ENCODE peak calls at places on chromosomes 16 and 17, in five cellular contexts. One of them, this sample, is unnamed.
A peak's percentile ranks its signal among the peaks of the same experiment; 100 is the strongest.

GRCh38 chr16:22217890-22218730 is 12.0 kb downstream of the EEF2K start:
- DNase-seq in A549: peak; percentile 45
- DNase-seq in stomach: no peak
- DNase-seq in skeletal muscle cell: no peak
- DNase-seq in lung: no peak
- DNase-seq in this sample: no peak

GRCh38 chr17:16345565-16345964 is 7.7 kb downstream of the CENPV start:
- DNase-seq in A549: no peak
- DNase-seq in stomach: no peak
- DNase-seq in skeletal muscle cell: no peak
- DNase-seq in lung: no peak
- DNase-seq in this sample: no peak

GRCh38 chr16:70715860-70716357 is 30.1 kb upstream of the MTSS2 start:
- DNase-seq in A549: no peak
- DNase-seq in stomach: no peak
- DNase-seq in skeletal muscle cell: peak; percentile 39
- DNase-seq in lung: no peak
- DNase-seq in this sample: no peak

GRCh38 chr16:64544859-64545258 is 577.0 kb downstream of the CDH11 start:
- DNase-seq in A549: no peak
- DNase-seq in stomach: no peak
- DNase-seq in skeletal muscle cell: no peak
- DNase-seq in lung: no peak
- DNase-seq in this sample: no peak

GRCh38 chr17:40916366-40916765 is 21.1 kb downstream of the KRT23 start:
- DNase-seq in A549: no peak
- DNase-seq in stomach: no peak
- DNase-seq in skeletal muscle cell: no peak
- DNase-seq in lung: no peak
- DNase-seq in this sample: no peak

GRCh38 chr16:74291577-74292208 is 4.9 kb upstream of the PSMD7 start:
- DNase-seq in A549: no peak
- DNase-seq in stomach: no peak
- DNase-seq in skeletal muscle cell: no peak
- DNase-seq in lung: no peak
- DNase-seq in this sample: no peak

GRCh38 chr17:2178798-2179505 is 124.0 kb downstream of the HIC1 start:
- DNase-seq in A549: no peak
- DNase-seq in stomach: no peak
- DNase-seq in skeletal muscle cell: no peak
- DNase-seq in lung: no peak
- DNase-seq in this sample: no peak

GRCh38 chr16:23505180-23505665 is 5.1 kb downstream of the GGA2 start:
- DNase-seq in A549: no peak
- DNase-seq in stomach: no peak
- DNase-seq in skeletal muscle cell: no peak
- DNase-seq in lung: no peak
- DNase-seq in this sample: no peak

GRCh38 chr16:49453983-49454382 is 80.4 kb downstream of the C16orf78 start:
- DNase-seq in A549: no peak
- DNase-seq in stomach: no peak
- DNase-seq in skeletal muscle cell: no peak
- DNase-seq in lung: no peak
- DNase-seq in this sample: no peak

GRCh38 chr16:11665071-11665491 is 3.2 kb upstream of the SNN start:
- DNase-seq in A549: no peak
- DNase-seq in stomach: no peak
- DNase-seq in skeletal muscle cell: no peak
- DNase-seq in lung: no peak
- DNase-seq in this sample: no peak

GRCh38 chr17:28471127-28471453 is 2.4 kb upstream of the SLC13A2 start:
- DNase-seq in A549: no peak
- DNase-seq in stomach: no peak
- DNase-seq in skeletal muscle cell: no peak
- DNase-seq in lung: no peak
- DNase-seq in this sample: no peak

GRCh38 chr17:1762233-1762905 is 509 bp downstream of the SERPINF1 start:
- DNase-seq in A549: no peak
- DNase-seq in stomach: no peak
- DNase-seq in skeletal muscle cell: peak; percentile 57
- DNase-seq in lung: no peak
- DNase-seq in this sample: no peak

GRCh38 chr16:82926500-82926899 is 299.7 kb downstream of the CDH13 start:
- DNase-seq in A549: no peak
- DNase-seq in stomach: no peak
- DNase-seq in skeletal muscle cell: no peak
- DNase-seq in lung: no peak
- DNase-seq in this sample: no peak

GRCh38 chr16:82924075-82924854 is 297.5 kb downstream of the CDH13 start:
- DNase-seq in A549: no peak
- DNase-seq in stomach: no peak
- DNase-seq in skeletal muscle cell: no peak
- DNase-seq in lung: no peak
- DNase-seq in this sample: no peak
- H3K4me3 ChIP-seq in A549: no peak overlapping the region
- H3K4me3 ChIP-seq in stomach: no peak overlapping the region
- H3K4me3 ChIP-seq in skeletal muscle cell: no peak overlapping the region
- H3K4me3 ChIP-seq in lung: no peak overlapping the region
- H3K4me3 ChIP-seq in this sample: no peak overlapping the region

GRCh38 chr17:7260601-7261376 is 1.5 kb downstream of the CLDN7 start:
- DNase-seq in A549: no peak
- DNase-seq in stomach: peak; percentile 47
- DNase-seq in skeletal muscle cell: no peak
- DNase-seq in lung: peak; percentile 79
- DNase-seq in this sample: no peak

GRCh38 chr17:7263801-7264078 is 1.5 kb upstream of the CLDN7 start:
- DNase-seq in A549: no peak
- DNase-seq in stomach: no peak
- DNase-seq in skeletal muscle cell: no peak
- DNase-seq in lung: no peak
- DNase-seq in this sample: no peak

GRCh38 chr17:7262192-7263070 is at the start of gene CLDN7:
- DNase-seq in A549: no peak
- DNase-seq in stomach: peak; percentile 52
- DNase-seq in skeletal muscle cell: no peak
- DNase-seq in lung: peak; percentile 90
- DNase-seq in this sample: no peak

GRCh38 chr17:7261377-7262191 is 694 bp downstream of the CLDN7 start:
- DNase-seq in A549: no peak
- DNase-seq in stomach: no peak
- DNase-seq in skeletal muscle cell: no peak
- DNase-seq in lung: no peak
- DNase-seq in this sample: no peak

DNA sequence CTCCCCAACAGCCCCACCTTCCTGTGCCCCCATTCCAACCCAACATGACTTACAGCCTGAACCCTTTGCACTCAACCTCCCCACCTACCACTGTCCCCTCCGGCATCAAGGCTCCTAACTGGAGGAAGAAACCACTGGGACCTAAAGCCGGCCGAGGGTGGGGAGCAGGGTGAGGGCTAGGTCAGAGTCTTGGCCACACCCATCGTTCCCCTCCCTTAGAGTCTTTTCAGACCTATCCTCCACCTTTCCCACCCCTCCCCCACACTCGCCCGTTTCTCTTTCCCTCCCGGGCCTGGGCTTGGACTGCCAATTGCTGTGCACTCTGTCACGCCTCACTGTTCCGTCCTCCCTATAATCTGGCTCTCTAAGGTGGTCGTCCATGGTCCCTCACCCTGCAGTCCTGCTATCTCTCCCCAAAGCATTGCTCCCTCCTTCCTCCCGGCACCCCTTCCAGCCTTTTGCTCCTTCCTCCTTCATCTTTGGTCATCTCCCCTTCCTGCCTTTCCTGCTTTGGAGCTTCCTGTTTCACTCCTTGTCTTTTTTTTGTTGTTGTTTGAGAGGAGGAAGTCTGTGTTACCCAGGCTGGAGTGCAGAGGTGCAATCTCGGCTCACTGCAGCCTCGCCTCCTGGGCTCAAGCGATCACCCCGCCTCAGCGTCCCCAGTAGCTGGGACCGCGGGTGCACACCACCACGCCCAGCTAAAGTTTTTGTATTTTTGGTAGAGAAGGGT is 958 bp upstream of the CLDN7 start:
- DNase-seq in A549: peak; percentile 46
- DNase-seq in stomach: no peak
- DNase-seq in skeletal muscle cell: no peak
- DNase-seq in lung: peak; percentile 79
- DNase-seq in this sample: no peak
- H3K4me3 ChIP-seq in A549: no peak overlapping the region
- H3K4me3 ChIP-seq in stomach: peak overlapping the region; percentile 41
- H3K4me3 ChIP-seq in skeletal muscle cell: no peak overlapping the region
- H3K4me3 ChIP-seq in lung: peak overlapping the region; percentile 57
- H3K4me3 ChIP-seq in this sample: peak overlapping the region; percentile 11

DNA sequence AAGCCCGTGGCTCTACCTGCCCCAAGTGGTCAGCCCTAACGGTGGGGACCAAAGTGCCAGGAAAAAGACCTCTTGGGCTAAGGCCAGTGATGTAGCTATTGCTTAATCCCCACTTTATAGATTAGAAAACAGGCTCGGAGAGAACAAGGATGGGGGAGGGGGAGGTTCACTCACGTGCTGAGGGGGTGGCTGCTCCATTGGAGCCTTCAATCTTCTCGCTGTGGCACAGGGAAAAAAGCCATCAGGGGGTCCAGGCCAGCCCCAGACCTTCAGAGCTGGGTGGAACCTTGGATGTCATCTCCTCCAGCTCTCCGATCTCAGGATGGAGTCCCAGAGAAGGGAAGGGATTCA is 45.9 kb downstream of the SRCIN1 start:
- DNase-seq in A549: no peak
- DNase-seq in stomach: no peak
- DNase-seq in skeletal muscle cell: no peak
- DNase-seq in lung: no peak
- DNase-seq in this sample: no peak
- H3K4me3 ChIP-seq in A549: peak overlapping the region; percentile 44
- H3K4me3 ChIP-seq in stomach: peak overlapping the region; percentile 32
- H3K4me3 ChIP-seq in skeletal muscle cell: no peak overlapping the region
- H3K4me3 ChIP-seq in lung: no peak overlapping the region
- H3K4me3 ChIP-seq in this sample: no peak overlapping the region

DNA sequence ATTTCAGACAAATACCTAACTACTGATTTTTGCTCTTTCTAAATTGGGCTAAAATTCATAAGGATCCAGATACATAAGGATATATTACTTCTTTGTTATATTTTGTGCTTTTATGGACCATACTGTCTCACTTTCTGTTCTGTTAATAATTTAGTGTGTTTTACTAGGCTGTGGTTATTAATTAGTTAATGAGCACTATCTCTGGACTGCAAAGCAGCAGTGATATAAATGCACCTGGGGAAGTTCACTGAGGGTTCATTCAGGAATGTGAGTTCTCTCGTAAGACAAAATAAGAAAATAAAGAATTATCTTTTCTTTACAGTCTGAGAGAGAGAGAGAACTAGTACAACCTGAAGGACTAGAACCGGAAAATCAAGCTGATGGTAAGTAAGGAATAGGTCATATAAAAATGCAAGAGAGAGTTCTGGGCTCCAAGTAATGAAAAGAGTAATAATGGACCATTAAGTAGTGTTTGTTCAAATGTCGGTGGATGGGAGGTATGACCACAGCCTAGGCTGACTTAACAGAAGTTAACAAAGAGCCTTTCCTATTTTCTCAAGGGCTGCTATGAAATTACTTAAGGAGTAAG is 55.6 kb downstream of the IKZF3 start:
- DNase-seq in A549: no peak
- DNase-seq in stomach: no peak
- DNase-seq in skeletal muscle cell: no peak
- DNase-seq in lung: no peak
- DNase-seq in this sample: no peak
- H3K4me3 ChIP-seq in A549: no peak overlapping the region
- H3K4me3 ChIP-seq in stomach: no peak overlapping the region
- H3K4me3 ChIP-seq in skeletal muscle cell: no peak overlapping the region
- H3K4me3 ChIP-seq in lung: no peak overlapping the region
- H3K4me3 ChIP-seq in this sample: no peak overlapping the region

GRCh38 chr17:81398855-81399451 is 3.7 kb downstream of the BAHCC1 start:
- DNase-seq in A549: peak; percentile 60
- DNase-seq in stomach: no peak
- DNase-seq in skeletal muscle cell: no peak
- DNase-seq in lung: no peak
- DNase-seq in this sample: no peak
- H3K4me3 ChIP-seq in A549: peak overlapping the region; percentile 76
- H3K4me3 ChIP-seq in stomach: peak overlapping the region; percentile 79
- H3K4me3 ChIP-seq in skeletal muscle cell: peak overlapping the region; percentile 69
- H3K4me3 ChIP-seq in lung: peak overlapping the region; percentile 35
- H3K4me3 ChIP-seq in this sample: peak overlapping the region; percentile 56

DNA sequence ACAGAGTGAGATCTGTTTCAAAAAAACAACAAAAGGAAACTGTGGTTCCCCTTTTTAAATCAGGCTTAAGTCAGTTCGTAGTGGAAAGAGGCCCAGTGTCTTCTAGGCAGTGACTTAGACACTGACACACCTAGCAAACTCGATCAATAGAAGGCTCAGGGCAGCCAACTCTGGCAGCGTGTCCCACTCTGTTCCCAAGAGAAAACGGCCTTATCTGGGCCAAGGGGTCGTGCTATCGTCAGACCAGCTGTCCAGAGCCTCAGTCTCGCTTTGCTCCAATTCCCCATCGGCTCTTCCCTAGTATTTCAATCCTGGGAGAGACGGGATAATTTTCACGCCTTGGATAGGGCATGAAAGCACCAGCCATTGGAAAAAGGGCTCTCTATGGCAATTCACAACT is 72.9 kb downstream of the SLC5A11 start:
- DNase-seq in A549: no peak
- DNase-seq in stomach: no peak
- DNase-seq in skeletal muscle cell: no peak
- DNase-seq in lung: no peak
- DNase-seq in this sample: no peak
- H3K4me3 ChIP-seq in A549: no peak overlapping the region
- H3K4me3 ChIP-seq in stomach: no peak overlapping the region
- H3K4me3 ChIP-seq in skeletal muscle cell: no peak overlapping the region
- H3K4me3 ChIP-seq in lung: no peak overlapping the region
- H3K4me3 ChIP-seq in this sample: no peak overlapping the region